ENCODE peak calls at places on chromosome 2, in six cellular contexts. X is K562, Z is A549, Y is HepG2, U is GM12878, K is H1. F is an unnamed sample.

GRCh38 chr2:232525796-232526195 is at the start of gene CHRND:
- DNase-seq in U (no peak), Y (peak), X (no peak), Z (peak), K (no peak), F (peak)

GRCh38 chr2:209767316-209767715 is 4.3 kb upstream of the UNC80 start:
- DNase-seq in Y (no peak), Z (no peak), K (no peak), X (no peak), U (no peak), F (no peak)

GRCh38 chr2:120851116-120851773 is 115.6 kb downstream of the GLI2 start:
- DNase-seq in U (no peak), K (no peak), X (no peak), Z (no peak), Y (no peak), F (no peak)

GRCh38 chr2:140990416-140990815 is 1140.4 kb downstream of the LRP1B start:
- DNase-seq in Y (no peak), X (no peak), Z (no peak), U (no peak), K (no peak), F (no peak)

GRCh38 chr2:4502230-4502843 is 799.0 kb downstream of the DCDC2C start:
- DNase-seq in Y (no peak), U (no peak), K (no peak), X (no peak), Z (no peak), F (no peak)

GRCh38 chr2:10410001-10410671 is 38.0 kb downstream of the ODC1 start:
- DNase-seq in U (peak), K (no peak), X (no peak), Z (no peak), Y (no peak), F (no peak)

GRCh38 chr2:128425731-128426620 is 107.3 kb upstream of the HS6ST1 start:
- DNase-seq in Z (no peak), Y (no peak), K (no peak), U (no peak), X (no peak), F (no peak)

GRCh38 chr2:88765154-88765948 is 73.9 kb downstream of the RPIA start:
- DNase-seq in Z (no peak), X (no peak), K (peak), Y (no peak), U (no peak), F (peak)

GRCh38 chr2:5981241-5982055 is 289.3 kb downstream of the SOX11 start:
- DNase-seq in K (no peak), Y (no peak), Z (no peak), X (no peak), U (no peak), F (peak)

GRCh38 chr2:232988444-232988843 is 24.6 kb downstream of the NGEF start:
- DNase-seq in K (peak), U (no peak), X (no peak), Z (peak), Y (peak), F (no peak)

GRCh38 chr2:12915792-12916191 is 199.1 kb downstream of the TRIB2 start:
- DNase-seq in U (no peak), X (no peak), K (no peak), Z (no peak), Y (no peak), F (no peak)

GRCh38 chr2:174176898-174177297 is 71.4 kb downstream of the OLA1 start:
- DNase-seq in X (no peak), Z (no peak), U (no peak), Y (no peak), K (no peak), F (no peak)

GRCh38 chr2:193561054-193561453 is 1366.3 kb upstream of the TMEFF2 start:
- DNase-seq in U (no peak), K (no peak), Z (no peak), X (no peak), Y (no peak), F (no peak)

GRCh38 chr2:179613701-179614100 is 247.7 kb downstream of the ZNF385B start:
- DNase-seq in K (no peak), U (no peak), Y (no peak), X (no peak), Z (no peak), F (no peak)

GRCh38 chr2:130899306-130899705 is 62.6 kb downstream of the ARHGEF4 start:
- DNase-seq in U (no peak), Y (no peak), X (no peak), K (no peak), Z (no peak), F (no peak)

GRCh38 chr2:113021312-113021711 is 16.1 kb downstream of the IL36A start:
- DNase-seq in K (no peak), U (no peak), Z (no peak), Y (no peak), X (no peak), F (no peak)

GRCh38 chr2:21253311-21254027 is 129.7 kb downstream of the TDRD15 start:
- DNase-seq in Z (no peak), Y (no peak), X (no peak), U (no peak), K (no peak), F (no peak)

GRCh38 chr2:24617431-24617830 is 126.4 kb downstream of the NCOA1 start:
- DNase-seq in Y (no peak), Z (no peak), K (no peak), X (no peak), U (no peak), F (peak)

GRCh38 chr2:7829241-7829640 is 852.6 kb upstream of the ID2 start:
- DNase-seq in Y (no peak), Z (no peak), K (no peak), X (no peak), U (no peak), F (no peak)

GRCh38 chr2:158967731-158968395 is 577 bp upstream of the TANC1 start:
- DNase-seq in Z (no peak), K (no peak), X (no peak), Y (no peak), U (no peak), F (peak)

GRCh38 chr2:32418777-32419176 is 62.0 kb downstream of the BIRC6 start:
- DNase-seq in K (no peak), Z (no peak), U (no peak), Y (no peak), X (no peak), F (no peak)

GRCh38 chr2:111159640-111160039 is 38.9 kb downstream of the BCL2L11 start:
- DNase-seq in X (no peak), U (no peak), K (no peak), Z (no peak), Y (no peak), F (no peak)

GRCh38 chr2:120850551-120850950 is 114.9 kb downstream of the GLI2 start:
- DNase-seq in X (no peak), Y (no peak), U (no peak), K (no peak), Z (no peak), F (no peak)

GRCh38 chr2:162926501-162926900 is 87.9 kb upstream of the KCNH7 start:
- DNase-seq in Y (peak), Z (peak), X (no peak), K (no peak), U (no peak), F (no peak)

GRCh38 chr2:23760746-23761145 is 166.2 kb downstream of the ATAD2B start:
- DNase-seq in X (no peak), U (no peak), K (no peak), Z (peak), Y (peak), F (peak)

GRCh38 chr2:185782223-185782769 is 43.7 kb downstream of the FSIP2 start:
- DNase-seq in X (no peak), Y (peak), U (no peak), K (no peak), Z (no peak), F (no peak)

GRCh38 chr2:64945973-64946736 is 43.0 kb upstream of the SLC1A4 start:
- DNase-seq in Y (no peak), K (no peak), X (no peak), U (peak), Z (no peak), F (no peak)

GRCh38 chr2:128308284-128308731 is 10.4 kb downstream of the HS6ST1 start:
- DNase-seq in K (no peak), Z (no peak), U (no peak), Y (no peak), X (no peak), F (no peak)

GRCh38 chr2:200077210-200077650 is 121.8 kb downstream of the MAIP1 start:
- DNase-seq in Y (peak), U (no peak), Z (peak), K (no peak), X (no peak), F (no peak)

GRCh38 chr2:234950435-234950729 is 1.4 kb upstream of the SH3BP4 start:
- DNase-seq in Z (no peak), Y (no peak), X (no peak), U (no peak), K (no peak), F (no peak)

GRCh38 chr2:97761192-97761591 is 47.8 kb downstream of the ZAP70 start:
- DNase-seq in Y (no peak), Z (no peak), U (no peak), K (no peak), X (no peak), F (no peak)

GRCh38 chr2:74735009-74735408 is 81.0 kb downstream of the SEMA4F start:
- DNase-seq in K (no peak), U (no peak), X (no peak), Y (no peak), Z (no peak), F (no peak)

GRCh38 chr2:48284624-48285212 is 245.2 kb upstream of the STON1 start:
- DNase-seq in Z (no peak), K (no peak), Y (no peak), U (no peak), X (peak), F (no peak)

GRCh38 chr2:40101076-40101688 is 322.1 kb upstream of the THUMPD2 start:
- DNase-seq in Z (no peak), U (no peak), K (no peak), Y (no peak), X (no peak), F (no peak)

GRCh38 chr2:183227191-183227590 is 102.9 kb downstream of the NUP35 start:
- DNase-seq in K (no peak), Y (no peak), U (no peak), Z (no peak), X (no peak), F (no peak)

GRCh38 chr2:165203689-165204559 is at the start of gene SCN3A:
- DNase-seq in U (no peak), X (peak), K (no peak), Z (peak), Y (peak), F (peak)
- TF ChIP-seq EP300 in U (no peak), X (no peak), K (no peak), Z (no peak), Y (no peak), F (no peak)

GRCh38 chr2:127146820-127147502 is 40.0 kb upstream of the BIN1 start:
- DNase-seq in Z (no peak), K (no peak), X (no peak), U (no peak), Y (no peak), F (no peak)
- TF ChIP-seq RFX5 in Z (no peak), K (no peak), X (no peak), U (no peak), Y (no peak), F (no peak)

GRCh38 chr2:221610675-221611074 is 38.6 kb upstream of the EPHA4 start:
- DNase-seq in Y (no peak), K (no peak), U (no peak), X (no peak), Z (no peak), F (no peak)
- TF ChIP-seq EP300 in Y (no peak), K (no peak), U (no peak), X (no peak), Z (no peak), F (no peak)

DNA sequence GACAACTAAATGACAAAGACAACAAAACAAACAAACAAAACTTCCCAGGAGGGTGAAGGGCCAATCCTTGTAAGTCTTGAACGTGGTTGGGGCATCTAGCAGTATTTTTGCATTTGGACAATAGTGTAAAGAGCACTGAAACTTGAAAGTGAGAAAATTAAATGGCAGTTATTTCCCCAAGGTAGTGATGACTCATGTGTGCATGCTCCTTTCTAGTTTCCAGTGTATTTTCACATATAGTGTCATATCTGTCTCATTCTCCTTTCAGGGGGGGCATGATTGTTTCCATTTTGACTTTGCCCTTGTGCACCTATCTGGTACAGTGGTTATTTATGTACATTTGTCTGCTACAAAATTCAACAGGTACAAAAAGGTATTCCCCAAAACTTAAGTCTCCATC is 39.5 kb downstream of the CERS6 start:
- DNase-seq in K (no peak), Z (no peak), X (no peak), Y (no peak), U (peak), F (no peak)
- TF ChIP-seq RFX5 in K (no peak), Z (no peak), X (no peak), Y (no peak), U (no peak), F (no peak)

F was measured in SK-N-SH.